ENCODE peak calls at places on chromosomes 3 and 15, in six cellular contexts. One of them, this sample, is unnamed.

GRCh38 chr3:22977650-22978289 is 225.4 kb upstream of the UBE2E2 start:
- ATAC-seq in A549: no peak
- ATAC-seq in GM12878: peak
- ATAC-seq in K562: no peak
- ATAC-seq in upper lobe of left lung: peak
- ATAC-seq in HepG2: no peak
- ATAC-seq in this sample: peak

GRCh38 chr3:111609700-111610099 is 14.6 kb upstream of the ZBED2 start:
- ATAC-seq in A549: no peak
- ATAC-seq in GM12878: peak
- ATAC-seq in K562: no peak
- ATAC-seq in upper lobe of left lung: no peak
- ATAC-seq in HepG2: no peak
- ATAC-seq in this sample: no peak

GRCh38 chr3:94011208-94011842 is 17.1 kb downstream of the STX19 start:
- ATAC-seq in A549: no peak
- ATAC-seq in GM12878: no peak
- ATAC-seq in K562: no peak
- ATAC-seq in upper lobe of left lung: peak
- ATAC-seq in HepG2: no peak
- ATAC-seq in this sample: peak

GRCh38 chr3:10483686-10484345 is 21.6 kb downstream of the ATP2B2 start:
- ATAC-seq in A549: no peak
- ATAC-seq in GM12878: no peak
- ATAC-seq in K562: peak
- ATAC-seq in upper lobe of left lung: no peak
- ATAC-seq in HepG2: peak
- ATAC-seq in this sample: no peak

GRCh38 chr15:78933187-78934062 is 11.4 kb downstream of the CTSH start:
- ATAC-seq in A549: no peak
- ATAC-seq in GM12878: no peak
- ATAC-seq in K562: no peak
- ATAC-seq in upper lobe of left lung: no peak
- ATAC-seq in HepG2: no peak
- ATAC-seq in this sample: peak

GRCh38 chr3:51385621-51386091 is 565 bp downstream of the MANF start:
- ATAC-seq in A549: no peak
- ATAC-seq in GM12878: no peak
- ATAC-seq in K562: no peak
- ATAC-seq in upper lobe of left lung: no peak
- ATAC-seq in HepG2: no peak
- ATAC-seq in this sample: no peak

GRCh38 chr3:106401666-106402319 is 533.0 kb upstream of the CBLB start:
- ATAC-seq in A549: no peak
- ATAC-seq in GM12878: no peak
- ATAC-seq in K562: no peak
- ATAC-seq in upper lobe of left lung: no peak
- ATAC-seq in HepG2: no peak
- ATAC-seq in this sample: no peak

GRCh38 chr3:62793961-62794360 is 81.3 kb downstream of the CADPS start:
- ATAC-seq in A549: no peak
- ATAC-seq in GM12878: no peak
- ATAC-seq in K562: no peak
- ATAC-seq in upper lobe of left lung: no peak
- ATAC-seq in HepG2: no peak
- ATAC-seq in this sample: no peak

GRCh38 chr15:77023576-77024272 is 28.8 kb downstream of the PSTPIP1 start:
- ATAC-seq in A549: peak
- ATAC-seq in GM12878: no peak
- ATAC-seq in K562: no peak
- ATAC-seq in upper lobe of left lung: no peak
- ATAC-seq in HepG2: no peak
- ATAC-seq in this sample: no peak

GRCh38 chr3:160949460-160949859 is 155.7 kb downstream of the B3GALNT1 start:
- ATAC-seq in A549: no peak
- ATAC-seq in GM12878: no peak
- ATAC-seq in K562: no peak
- ATAC-seq in upper lobe of left lung: no peak
- ATAC-seq in HepG2: peak
- ATAC-seq in this sample: no peak

GRCh38 chr3:157532529-157533297 is 29.5 kb upstream of the VEPH1 start:
- ATAC-seq in A549: peak
- ATAC-seq in GM12878: peak
- ATAC-seq in K562: peak
- ATAC-seq in upper lobe of left lung: peak
- ATAC-seq in HepG2: peak
- ATAC-seq in this sample: peak

GRCh38 chr3:183378008-183378407 is 50.4 kb downstream of the MCF2L2 start:
- ATAC-seq in A549: no peak
- ATAC-seq in GM12878: no peak
- ATAC-seq in K562: no peak
- ATAC-seq in upper lobe of left lung: no peak
- ATAC-seq in HepG2: no peak
- ATAC-seq in this sample: no peak

GRCh38 chr3:113668015-113668414 is 28.4 kb downstream of the USF3 start:
- ATAC-seq in A549: no peak
- ATAC-seq in GM12878: no peak
- ATAC-seq in K562: no peak
- ATAC-seq in upper lobe of left lung: no peak
- ATAC-seq in HepG2: no peak
- ATAC-seq in this sample: no peak

GRCh38 chr15:101118615-101119014 is 133.2 kb downstream of the CHSY1 start:
- ATAC-seq in A549: no peak
- ATAC-seq in GM12878: no peak
- ATAC-seq in K562: no peak
- ATAC-seq in upper lobe of left lung: no peak
- ATAC-seq in HepG2: no peak
- ATAC-seq in this sample: no peak

GRCh38 chr3:16071246-16071645 is 103.2 kb upstream of the GALNT15 start:
- ATAC-seq in A549: no peak
- ATAC-seq in GM12878: no peak
- ATAC-seq in K562: no peak
- ATAC-seq in upper lobe of left lung: no peak
- ATAC-seq in HepG2: peak
- ATAC-seq in this sample: no peak

GRCh38 chr3:16359331-16359730 is 94.3 kb downstream of the OXNAD1 start:
- ATAC-seq in A549: no peak
- ATAC-seq in GM12878: peak
- ATAC-seq in K562: no peak
- ATAC-seq in upper lobe of left lung: peak
- ATAC-seq in HepG2: no peak
- ATAC-seq in this sample: no peak

GRCh38 chr3:142053244-142053643 is 96.1 kb downstream of the TFDP2 start:
- ATAC-seq in A549: no peak
- ATAC-seq in GM12878: no peak
- ATAC-seq in K562: no peak
- ATAC-seq in upper lobe of left lung: no peak
- ATAC-seq in HepG2: no peak
- ATAC-seq in this sample: no peak

GRCh38 chr3:159787191-159787590 is 201.4 kb upstream of the IL12A start:
- ATAC-seq in A549: peak
- ATAC-seq in GM12878: peak
- ATAC-seq in K562: no peak
- ATAC-seq in upper lobe of left lung: no peak
- ATAC-seq in HepG2: peak
- ATAC-seq in this sample: no peak

GRCh38 chr15:82950295-82950694 is 2.2 kb downstream of the HOMER2 start:
- ATAC-seq in A549: no peak
- ATAC-seq in GM12878: peak
- ATAC-seq in K562: no peak
- ATAC-seq in upper lobe of left lung: no peak
- ATAC-seq in HepG2: no peak
- ATAC-seq in this sample: no peak

GRCh38 chr3:171285287-171285686 is 174.9 kb downstream of the TNIK start:
- ATAC-seq in A549: no peak
- ATAC-seq in GM12878: peak
- ATAC-seq in K562: no peak
- ATAC-seq in upper lobe of left lung: no peak
- ATAC-seq in HepG2: no peak
- ATAC-seq in this sample: no peak

GRCh38 chr3:46386206-46386605 is 15.5 kb downstream of the CCR5 start:
- ATAC-seq in A549: no peak
- ATAC-seq in GM12878: peak
- ATAC-seq in K562: peak
- ATAC-seq in upper lobe of left lung: peak
- ATAC-seq in HepG2: no peak
- ATAC-seq in this sample: no peak

GRCh38 chr15:60871731-60872130 is 357.4 kb downstream of the RORA start:
- ATAC-seq in A549: no peak
- ATAC-seq in GM12878: no peak
- ATAC-seq in K562: no peak
- ATAC-seq in upper lobe of left lung: no peak
- ATAC-seq in HepG2: no peak
- ATAC-seq in this sample: no peak

GRCh38 chr15:89777073-89777820 is 1.1 kb downstream of the MESP2 start:
- ATAC-seq in A549: no peak
- ATAC-seq in GM12878: no peak
- ATAC-seq in K562: no peak
- ATAC-seq in upper lobe of left lung: no peak
- ATAC-seq in HepG2: no peak
- ATAC-seq in this sample: no peak

GRCh38 chr15:95520511-95520910 is 810.0 kb upstream of the NR2F2 start:
- ATAC-seq in A549: no peak
- ATAC-seq in GM12878: peak
- ATAC-seq in K562: no peak
- ATAC-seq in upper lobe of left lung: no peak
- ATAC-seq in HepG2: no peak
- ATAC-seq in this sample: no peak

GRCh38 chr15:95520922-95521321 is 809.6 kb upstream of the NR2F2 start:
- ATAC-seq in A549: no peak
- ATAC-seq in GM12878: peak
- ATAC-seq in K562: no peak
- ATAC-seq in upper lobe of left lung: no peak
- ATAC-seq in HepG2: no peak
- ATAC-seq in this sample: no peak

DNA sequence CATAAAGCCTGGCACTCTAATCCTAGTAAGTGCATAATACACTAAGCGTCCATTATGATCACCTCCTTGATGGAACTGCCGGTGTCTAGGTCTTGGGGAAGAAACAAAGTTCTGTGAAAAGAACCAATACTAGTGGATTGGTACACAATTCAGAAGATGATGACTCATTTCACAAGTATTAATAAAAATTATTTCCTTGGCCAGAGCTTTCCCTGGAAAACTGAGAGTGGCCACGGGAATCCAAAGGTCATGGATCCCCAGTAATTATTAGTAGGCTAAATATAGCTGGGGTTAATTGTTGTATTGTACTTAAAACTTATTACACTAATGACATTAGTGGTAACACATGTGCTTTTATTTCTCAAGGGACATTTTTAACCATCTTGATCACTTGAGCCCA is 808.0 kb upstream of the NR2F2 start:
- ATAC-seq in A549: no peak
- ATAC-seq in GM12878: no peak
- ATAC-seq in K562: no peak
- ATAC-seq in upper lobe of left lung: no peak
- ATAC-seq in HepG2: no peak
- ATAC-seq in this sample: no peak
- TF ChIP-seq EP300 in A549: no peak
- TF ChIP-seq EP300 in GM12878: no peak
- TF ChIP-seq EP300 in K562: no peak
- TF ChIP-seq EP300 in upper lobe of left lung: no peak
- TF ChIP-seq EP300 in HepG2: no peak
- TF ChIP-seq EP300 in this sample: no peak

GRCh38 chr15:73927476-73928240 is 1.4 kb downstream of the LOXL1 start:
- ATAC-seq in A549: peak
- ATAC-seq in GM12878: peak
- ATAC-seq in K562: peak
- ATAC-seq in upper lobe of left lung: peak
- ATAC-seq in HepG2: peak
- ATAC-seq in this sample: peak

GRCh38 chr15:73928971-73929627 is 2.8 kb downstream of the LOXL1 start:
- ATAC-seq in A549: no peak
- ATAC-seq in GM12878: no peak
- ATAC-seq in K562: no peak
- ATAC-seq in upper lobe of left lung: no peak
- ATAC-seq in HepG2: no peak
- ATAC-seq in this sample: no peak

GRCh38 chr15:73928241-73928579 is 1.9 kb downstream of the LOXL1 start:
- ATAC-seq in A549: peak
- ATAC-seq in GM12878: no peak
- ATAC-seq in K562: no peak
- ATAC-seq in upper lobe of left lung: no peak
- ATAC-seq in HepG2: no peak
- ATAC-seq in this sample: no peak

GRCh38 chr15:73926191-73927002 is at the start of gene LOXL1:
- ATAC-seq in A549: no peak
- ATAC-seq in GM12878: no peak
- ATAC-seq in K562: peak
- ATAC-seq in upper lobe of left lung: peak
- ATAC-seq in HepG2: peak
- ATAC-seq in this sample: peak

GRCh38 chr15:73927003-73927475 is 777 bp downstream of the LOXL1 start:
- ATAC-seq in A549: no peak
- ATAC-seq in GM12878: peak
- ATAC-seq in K562: no peak
- ATAC-seq in upper lobe of left lung: peak
- ATAC-seq in HepG2: no peak
- ATAC-seq in this sample: peak
- TF ChIP-seq EP300 in A549: no peak
- TF ChIP-seq EP300 in GM12878: no peak
- TF ChIP-seq EP300 in K562: no peak
- TF ChIP-seq EP300 in upper lobe of left lung: no peak
- TF ChIP-seq EP300 in HepG2: no peak
- TF ChIP-seq EP300 in this sample: no peak

DNA sequence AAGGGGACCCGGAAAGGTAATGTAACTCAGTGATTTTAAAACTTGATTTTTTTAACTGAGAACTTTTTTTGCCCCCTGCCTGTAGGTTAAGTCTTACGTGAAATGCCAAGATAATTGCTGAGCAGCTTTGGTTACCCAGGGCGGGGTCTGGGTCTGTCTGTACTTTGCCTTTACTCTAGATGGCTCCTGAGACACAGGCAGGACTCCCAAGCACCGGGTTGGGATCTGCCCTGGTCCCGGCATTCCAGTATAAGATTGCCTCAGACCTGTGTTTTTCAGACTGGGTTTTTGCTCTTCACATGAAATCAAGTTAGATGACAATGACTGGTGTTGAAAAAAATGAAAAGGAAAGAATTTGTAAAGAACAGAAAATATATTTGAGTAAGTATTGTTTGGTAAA is 40.3 kb downstream of the WDR76 start:
- ATAC-seq in A549: no peak
- ATAC-seq in GM12878: no peak
- ATAC-seq in K562: no peak
- ATAC-seq in upper lobe of left lung: no peak
- ATAC-seq in HepG2: no peak
- ATAC-seq in this sample: no peak
- TF ChIP-seq EP300 in A549: no peak
- TF ChIP-seq EP300 in GM12878: no peak
- TF ChIP-seq EP300 in K562: no peak
- TF ChIP-seq EP300 in upper lobe of left lung: no peak
- TF ChIP-seq EP300 in HepG2: no peak
- TF ChIP-seq EP300 in this sample: no peak

DNA sequence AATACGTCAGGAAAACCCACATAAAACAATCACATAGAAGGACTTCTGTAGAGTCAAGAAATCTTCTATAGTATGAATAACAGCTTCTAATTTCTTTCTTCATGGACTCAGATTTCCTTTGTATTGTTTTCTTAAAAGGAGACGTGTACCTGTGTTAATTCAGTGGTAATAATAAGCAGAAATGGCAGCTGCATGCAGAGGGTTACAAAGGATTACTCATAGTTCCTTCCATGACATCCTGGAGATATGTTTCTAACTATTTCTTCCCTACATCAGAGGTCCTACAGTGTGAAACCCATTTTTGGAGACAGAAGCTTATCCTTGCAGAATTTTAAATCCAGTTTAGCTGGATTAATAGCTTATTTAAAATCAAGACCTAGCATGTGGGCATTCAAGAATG is 36.1 kb downstream of the FBXL22 start:
- ATAC-seq in A549: no peak
- ATAC-seq in GM12878: no peak
- ATAC-seq in K562: no peak
- ATAC-seq in upper lobe of left lung: no peak
- ATAC-seq in HepG2: no peak
- ATAC-seq in this sample: no peak
- TF ChIP-seq EP300 in A549: no peak
- TF ChIP-seq EP300 in GM12878: no peak
- TF ChIP-seq EP300 in K562: no peak
- TF ChIP-seq EP300 in upper lobe of left lung: no peak
- TF ChIP-seq EP300 in HepG2: no peak
- TF ChIP-seq EP300 in this sample: no peak

This sample was measured in gastroesophageal sphincter.